ENCODE peak calls at places on chromosome 18, in four cellular contexts. M is heart left ventricle, O is fibroblast of lung, W is left ventricle myocardium inferior. Q is an unnamed sample.

GRCh38 chr18:46013484-46014189 is 46.5 kb upstream of the EPG5 start:
- DNase-seq in M (no peak), O (no peak), W (no peak), Q (peak; percentile 8)

GRCh38 chr18:59822612-59823275 is 77.1 kb upstream of the PMAIP1 start:
- DNase-seq in M (no peak), O (no peak), W (no peak), Q (peak; percentile 26)

GRCh38 chr18:79200546-79201268 is 131.5 kb downstream of the ATP9B start:
- DNase-seq in M (peak; percentile 46), O (peak; percentile 17), W (peak; percentile 49), Q (peak; percentile 26)

GRCh38 chr18:50886914-50887313 is 8.0 kb downstream of the ME2 start:
- DNase-seq in M (no peak), O (no peak), W (no peak), Q (no peak)

GRCh38 chr18:34837769-34838194 is 127.7 kb downstream of the DTNA start:
- DNase-seq in M (peak; percentile 33), O (peak; percentile 60), W (no peak), Q (peak; percentile 26)

GRCh38 chr18:47777626-47778025 is 152.8 kb downstream of the SMAD2 start:
- DNase-seq in M (no peak), O (no peak), W (no peak), Q (no peak)

GRCh38 chr18:33183136-33183535 is 257.4 kb downstream of the CCDC178 start:
- DNase-seq in M (no peak), O (no peak), W (no peak), Q (no peak)

GRCh38 chr18:34647251-34647650 is 62.8 kb upstream of the DTNA start:
- DNase-seq in M (no peak), O (no peak), W (no peak), Q (no peak)

GRCh38 chr18:2515908-2516625 is 55.2 kb downstream of the METTL4 start:
- DNase-seq in M (no peak), O (peak; percentile 95), W (no peak), Q (peak; percentile 86)

DNA sequence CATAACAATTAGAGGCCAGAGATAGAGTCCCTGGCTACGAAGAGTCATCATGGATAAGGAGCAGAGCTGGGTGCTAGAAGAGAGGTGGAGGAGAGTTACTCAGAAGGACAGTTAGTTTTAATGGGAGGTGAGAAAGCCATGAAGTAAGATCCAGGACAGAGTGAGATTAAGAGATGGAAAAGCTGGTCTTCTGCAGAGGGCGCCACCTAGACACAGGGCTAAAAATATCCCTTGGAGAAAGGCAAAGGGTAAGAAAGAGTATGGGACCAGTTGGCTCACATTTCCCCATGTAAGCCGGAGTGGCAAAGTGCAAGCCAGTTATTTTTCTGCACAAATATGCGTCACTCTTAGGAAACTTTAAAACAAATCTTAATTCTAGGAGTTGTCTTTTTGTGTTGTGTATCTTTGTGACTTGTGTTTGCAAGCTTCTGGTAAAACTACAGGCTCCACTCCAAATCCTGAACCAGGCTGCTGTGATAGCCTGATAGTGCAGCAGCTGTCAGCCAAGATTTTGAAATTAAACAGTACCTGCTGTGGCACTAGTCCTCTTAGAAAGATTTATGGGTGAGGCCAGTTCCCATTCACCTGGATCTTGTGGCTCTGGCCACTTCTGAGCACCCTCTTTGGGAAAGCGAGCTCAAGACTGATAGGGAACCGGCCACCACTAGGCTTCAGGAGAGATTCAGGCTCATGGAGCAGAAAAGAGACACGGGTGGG is 204.2 kb downstream of the TPGS2 start:
- DNase-seq in M (no peak), O (no peak), W (no peak), Q (no peak)
- TF ChIP-seq CTCF in M (peak; percentile 20), O (no peak), W (peak; percentile 18), Q (no peak)

GRCh38 chr18:77102246-77103040 is 30.1 kb downstream of the MBP start:
- DNase-seq in M (no peak), O (peak; percentile 90), W (no peak), Q (peak; percentile 80)
- H3K4me3 ChIP-seq in M (no peak overlapping the region), O (peak overlapping the region; percentile 1), W (peak overlapping the region; percentile 2), Q (peak overlapping the region; percentile 33)

DNA sequence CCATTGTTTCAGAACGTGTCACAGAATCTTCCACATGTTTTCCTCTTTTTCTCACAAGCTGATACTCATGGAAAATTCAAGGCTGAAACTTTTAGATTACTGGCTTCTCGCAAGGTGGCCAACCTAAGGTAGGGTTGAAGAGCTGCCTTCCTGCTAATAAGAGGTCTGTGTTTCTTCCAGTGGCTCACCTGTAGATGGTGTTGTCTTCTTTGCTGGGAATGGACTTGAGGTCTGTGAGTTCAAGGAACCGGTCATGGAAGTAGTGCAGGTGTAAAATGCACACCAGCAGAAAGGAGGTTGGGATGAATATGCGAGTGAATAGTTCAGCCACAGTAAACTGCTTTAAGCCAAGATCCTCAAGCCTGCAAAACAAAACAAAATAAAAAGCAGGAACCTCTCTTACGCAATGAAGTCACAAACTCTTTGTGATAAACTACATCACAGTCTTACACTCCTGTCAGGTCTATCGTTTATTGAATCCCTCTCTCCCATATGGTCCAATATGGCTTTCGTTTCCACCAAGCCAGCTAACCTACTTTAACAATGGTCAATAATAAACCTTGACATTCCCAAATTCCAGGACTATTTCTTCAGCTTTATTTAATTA is 258.9 kb downstream of the NAPG start:
- DNase-seq in M (no peak), O (no peak), W (no peak), Q (no peak)
- TF ChIP-seq CTCF in M (no peak), O (no peak), W (no peak), Q (no peak)

GRCh38 chr18:58046794-58047555 is 2.9 kb downstream of the NEDD4L start:
- DNase-seq in M (no peak), O (no peak), W (no peak), Q (no peak)
- H3K4me3 ChIP-seq in M (no peak overlapping the region), O (no peak overlapping the region), W (no peak overlapping the region), Q (no peak overlapping the region)

GRCh38 chr18:11980555-11981382 is 538 bp upstream of the IMPA2 start:
- DNase-seq in M (peak; percentile 99), O (peak; percentile 97), W (peak; percentile 98), Q (peak; percentile 100)
- TF ChIP-seq CTCF in M (peak; percentile 43), O (no peak), W (peak; percentile 12), Q (no peak)